ENCODE peak calls at places on chromosomes 16 and 17, in seven cellular contexts. G, H, B, R, O, Z and S are unnamed samples. For H3K36me3 and H3K4me1, the result is how much of the 10 kb centered on the place peaks cover.

GRCh38 chr16:73171901-73172619 is 124.1 kb upstream of the ZFHX3 start:
- DNase-seq in G (no peak), H (no peak), B (no peak), R (no peak), O (no peak), Z (no peak), S (no peak)

GRCh38 chr16:48011888-48012658 is 143.7 kb downstream of the ABCC12 start:
- DNase-seq in G (no peak), H (no peak), B (no peak), R (no peak), O (no peak), Z (no peak), S (no peak)

GRCh38 chr17:38705523-38705802 is 390 bp downstream of the MLLT6 start:
- DNase-seq in G (no peak), H (no peak), B (no peak), R (no peak), O (no peak), Z (no peak), S (no peak)

GRCh38 chr16:22849517-22849916 is 35.6 kb downstream of the HS3ST2 start:
- DNase-seq in G (no peak), H (no peak), B (no peak), R (no peak), O (no peak), Z (no peak), S (no peak)

GRCh38 chr16:86558355-86559193 is 3.5 kb upstream of the MTHFSD start:
- DNase-seq in G (no peak), H (no peak), B (no peak), R (no peak), O (no peak), Z (no peak), S (no peak)

GRCh38 chr17:64024781-64025731 is 4.6 kb upstream of the ICAM2 start:
- DNase-seq in G (no peak), H (no peak), B (no peak), R (no peak), O (no peak), Z (peak), S (no peak)

GRCh38 chr17:37847811-37848331 is 76.3 kb upstream of the TBC1D3K start:
- DNase-seq in G (no peak), H (no peak), B (no peak), R (no peak), O (no peak), Z (no peak), S (no peak)

GRCh38 chr16:78593352-78593751 is 493.9 kb downstream of the WWOX start:
- DNase-seq in G (no peak), H (no peak), B (no peak), R (no peak), O (no peak), Z (no peak), S (no peak)

GRCh38 chr16:10579965-10580918 is at the start of gene EMP2:
- DNase-seq in G (no peak), H (peak), B (peak), R (peak), O (peak), Z (peak), S (no peak)

GRCh38 chr16:879461-879861 is 78.9 kb upstream of the GNG13 start:
- DNase-seq in G (no peak), H (no peak), B (no peak), R (peak), O (no peak), Z (no peak), S (no peak)

GRCh38 chr17:81365148-81365600 is 30.1 kb upstream of the BAHCC1 start:
- DNase-seq in G (no peak), H (peak), B (no peak), R (no peak), O (peak), Z (peak), S (no peak)

GRCh38 chr17:63039899-63040602 is 74.0 kb downstream of the TANC2 start:
- DNase-seq in G (no peak), H (peak), B (no peak), R (no peak), O (no peak), Z (no peak), S (no peak)

GRCh38 chr17:78133971-78134898 is 3.7 kb downstream of the TMC8 start:
- DNase-seq in G (peak), H (peak), B (peak), R (no peak), O (peak), Z (peak), S (peak)

GRCh38 chr16:84228321-84228838 is 11.4 kb downstream of the KCNG4 start:
- DNase-seq in G (no peak), H (peak), B (peak), R (peak), O (peak), Z (no peak), S (no peak)

GRCh38 chr17:61251939-61252865 is 147.4 kb upstream of the TBX2 start:
- DNase-seq in G (no peak), H (no peak), B (no peak), R (peak), O (no peak), Z (peak), S (no peak)

GRCh38 chr16:19094542-19095365 is 19.0 kb upstream of the ITPRIPL2 start:
- DNase-seq in G (no peak), H (peak), B (no peak), R (no peak), O (no peak), Z (no peak), S (no peak)

GRCh38 chr17:74296548-74296936 is 22.5 kb downstream of the DNAI2 start:
- DNase-seq in G (no peak), H (peak), B (peak), R (peak), O (peak), Z (peak), S (no peak)

GRCh38 chr16:15708096-15708495 is 58.1 kb downstream of the NDE1 start:
- DNase-seq in G (no peak), H (no peak), B (no peak), R (no peak), O (no peak), Z (no peak), S (no peak)

GRCh38 chr17:32936157-32936893 is 8.4 kb downstream of the TMEM98 start:
- DNase-seq in G (no peak), H (no peak), B (no peak), R (no peak), O (peak), Z (no peak), S (no peak)
- H3K36me3 ChIP-seq in G (under half), H (under half), B (half or more), R (under half), O (under half), Z (under half), S (under half)

GRCh38 chr16:82730901-82731300 is 104.1 kb downstream of the CDH13 start:
- DNase-seq in G (no peak), H (no peak), B (no peak), R (no peak), O (no peak), Z (no peak), S (no peak)
- H3K4me1 ChIP-seq in G (under half), H (under half), B (under half), R (half or more), O (under half), Z (under half), S (under half)

GRCh38 chr17:53472586-53472985 is 350.1 kb upstream of the KIF2B start:
- DNase-seq in G (no peak), H (no peak), B (no peak), R (no peak), O (peak), Z (no peak), S (no peak)
- H3K36me3 ChIP-seq in G (under half), H (under half), B (under half), R (under half), O (under half), Z (under half), S (under half)

GRCh38 chr16:29312835-29313558 is 93.5 kb downstream of the NPIPB11 start:
- DNase-seq in G (no peak), H (no peak), B (no peak), R (no peak), O (no peak), Z (no peak), S (no peak)

GRCh38 chr16:29313559-29313887 is 93.0 kb downstream of the NPIPB11 start:
- DNase-seq in G (no peak), H (no peak), B (no peak), R (no peak), O (no peak), Z (no peak), S (no peak)

GRCh38 chr16:29311636-29312344 is 94.7 kb downstream of the NPIPB11 start:
- DNase-seq in G (no peak), H (no peak), B (no peak), R (no peak), O (no peak), Z (no peak), S (no peak)

GRCh38 chr16:29308644-29309546 is 97.6 kb downstream of the NPIPB11 start:
- DNase-seq in G (no peak), H (no peak), B (no peak), R (no peak), O (no peak), Z (no peak), S (no peak)

GRCh38 chr16:29310852-29311314 is 95.6 kb downstream of the NPIPB11 start:
- DNase-seq in G (no peak), H (no peak), B (no peak), R (no peak), O (no peak), Z (no peak), S (no peak)
- H3K4me1 ChIP-seq in G (under half), H (under half), B (under half), R (under half), O (under half), Z (under half), S (under half)

GRCh38 chr16:68343137-68343536 is 32.3 kb downstream of the PRMT7 start:
- DNase-seq in G (no peak), H (no peak), B (no peak), R (no peak), O (no peak), Z (no peak), S (no peak)

GRCh38 chr16:68338326-68339119 is 27.7 kb downstream of the PRMT7 start:
- DNase-seq in G (no peak), H (no peak), B (no peak), R (no peak), O (no peak), Z (no peak), S (no peak)

GRCh38 chr16:68335175-68335574 is 24.4 kb downstream of the PRMT7 start:
- DNase-seq in G (no peak), H (no peak), B (no peak), R (no peak), O (no peak), Z (no peak), S (no peak)

GRCh38 chr16:68342620-68343019 is 31.8 kb downstream of the PRMT7 start:
- DNase-seq in G (no peak), H (no peak), B (no peak), R (no peak), O (no peak), Z (no peak), S (no peak)

DNA sequence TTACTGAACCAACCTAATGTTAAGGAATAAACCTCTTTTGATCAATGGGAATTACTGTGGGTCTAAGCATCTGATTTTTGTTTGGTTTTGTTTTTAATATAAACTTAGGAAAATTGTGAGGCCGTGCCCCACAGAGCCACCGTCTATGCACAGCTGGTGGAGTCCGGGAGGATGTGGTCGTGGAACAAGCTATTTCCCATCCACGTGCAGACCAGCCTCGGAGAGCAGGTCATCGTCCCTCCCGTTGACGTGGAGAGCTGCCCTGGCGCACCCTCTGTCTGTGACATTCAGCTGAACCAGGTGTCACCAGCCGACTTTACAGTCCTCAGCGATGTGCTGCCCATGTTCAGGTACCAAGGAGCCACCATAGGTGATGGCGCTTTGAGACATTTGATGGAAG is 28.4 kb downstream of the PRMT7 start:
- DNase-seq in G (no peak), H (no peak), B (no peak), R (no peak), O (no peak), Z (no peak), S (no peak)
- H3K36me3 ChIP-seq in G (under half), H (under half), B (half or more), R (half or more), O (under half), Z (under half), S (under half)

GRCh38 chr17:69117855-69118758 is 23.6 kb downstream of the ABCA6 start:
- DNase-seq in G (no peak), H (no peak), B (no peak), R (no peak), O (no peak), Z (peak), S (no peak)
- H3K4me1 ChIP-seq in G (under half), H (under half), B (under half), R (under half), O (under half), Z (under half), S (under half)

DNA sequence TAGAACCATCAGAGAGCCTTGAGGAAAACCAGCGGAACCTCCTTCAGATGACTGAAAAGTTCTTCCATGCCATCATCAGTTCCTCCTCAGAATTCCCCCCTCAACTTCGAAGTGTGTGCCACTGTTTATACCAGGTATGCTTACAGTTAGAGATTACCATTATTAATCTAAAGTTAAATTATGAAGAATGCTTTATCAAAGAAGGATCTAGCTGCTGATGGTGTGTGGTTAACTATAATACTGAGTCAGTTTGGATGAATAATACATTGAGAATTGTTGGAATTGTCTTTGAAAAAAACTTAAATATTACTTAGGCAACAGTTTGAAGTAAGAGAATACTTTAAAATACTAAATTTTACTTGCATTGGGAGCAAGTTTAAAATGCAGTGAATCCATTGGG is 48.1 kb downstream of the OMG start:
- DNase-seq in G (no peak), H (no peak), B (no peak), R (no peak), O (no peak), Z (no peak), S (no peak)
- H3K36me3 ChIP-seq in G (under half), H (under half), B (half or more), R (under half), O (under half), Z (under half), S (under half)

GRCh38 chr17:35057332-35057915 is 6.1 kb downstream of the RFFL start:
- DNase-seq in G (no peak), H (no peak), B (no peak), R (no peak), O (no peak), Z (no peak), S (no peak)

GRCh38 chr17:35068249-35068648 is 4.7 kb upstream of the RFFL start:
- DNase-seq in G (no peak), H (no peak), B (no peak), R (no peak), O (no peak), Z (no peak), S (no peak)

GRCh38 chr17:35063514-35064223 is at the start of gene RFFL:
- DNase-seq in G (peak), H (peak), B (peak), R (peak), O (peak), Z (peak), S (peak)

GRCh38 chr17:35065880-35066279 is 2.4 kb upstream of the RFFL start:
- DNase-seq in G (no peak), H (no peak), B (no peak), R (no peak), O (no peak), Z (no peak), S (no peak)

DNA sequence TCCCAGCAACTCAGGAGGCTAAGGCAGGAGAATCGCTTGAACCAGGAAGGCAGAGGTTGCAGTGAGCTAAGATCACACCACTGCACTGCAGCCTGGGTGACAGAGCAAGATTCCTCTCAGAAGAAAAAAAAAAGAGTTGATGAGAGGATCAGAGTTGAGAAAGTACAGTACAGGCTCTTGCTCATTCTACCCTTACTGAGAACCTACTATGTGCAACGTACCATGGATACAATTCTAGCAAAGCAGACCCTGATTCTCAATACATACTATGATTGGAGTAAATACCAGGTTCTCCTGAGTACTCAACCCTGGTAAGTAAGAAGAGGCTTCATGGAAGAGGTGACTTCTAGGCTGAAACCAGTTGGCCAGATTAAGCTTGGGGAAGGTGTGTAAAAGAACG is 1.2 kb downstream of the RFFL start:
- DNase-seq in G (no peak), H (no peak), B (no peak), R (no peak), O (no peak), Z (no peak), S (no peak)
- H3K4me1 ChIP-seq in G (under half), H (under half), B (under half), R (under half), O (under half), Z (under half), S (under half)